ENCODE peak calls at places on chromosome 6, in seven cellular contexts. S, F, T, R, Y, W and L are unnamed samples.

GRCh38 chr6:137707590-137708360 is 159.3 kb upstream of the TNFAIP3 start:
- DNase-seq in S (no peak), F (peak; percentile 85), T (peak; percentile 99), R (peak; percentile 17), Y (peak; percentile 42), W (peak; percentile 91), L (no peak)

GRCh38 chr6:143449731-143450452 is 603 bp downstream of the ADAT2 start:
- DNase-seq in S (no peak), F (no peak), T (peak; percentile 54), R (peak; percentile 34), Y (no peak), W (peak; percentile 68), L (no peak)

GRCh38 chr6:3307436-3307835 is 48.7 kb downstream of the PSMG4 start:
- DNase-seq in S (no peak), F (peak; percentile 22), T (no peak), R (no peak), Y (no peak), W (no peak), L (no peak)

GRCh38 chr6:53960311-53960710 is 150.9 kb upstream of the MLIP start:
- DNase-seq in S (no peak), F (no peak), T (no peak), R (no peak), Y (no peak), W (no peak), L (no peak)

GRCh38 chr6:137240168-137240567 is 21.0 kb upstream of the IFNGR1 start:
- DNase-seq in S (no peak), F (peak; percentile 85), T (peak; percentile 35), R (no peak), Y (no peak), W (peak; percentile 92), L (no peak)

GRCh38 chr6:91130126-91130525 is 543.3 kb upstream of the MAP3K7 start:
- DNase-seq in S (no peak), F (no peak), T (no peak), R (no peak), Y (no peak), W (no peak), L (no peak)

GRCh38 chr6:78810146-78810545 is 57.2 kb upstream of the IRAK1BP1 start:
- DNase-seq in S (no peak), F (no peak), T (peak; percentile 21), R (peak; percentile 37), Y (no peak), W (peak; percentile 38), L (no peak)

GRCh38 chr6:141056945-141057635 is 1075.6 kb upstream of the GJE1 start:
- DNase-seq in S (no peak), F (no peak), T (no peak), R (no peak), Y (peak; percentile 73), W (peak; percentile 9), L (no peak)

GRCh38 chr6:84791233-84791632 is 26.8 kb upstream of the TBX18 start:
- DNase-seq in S (no peak), F (no peak), T (no peak), R (no peak), Y (no peak), W (peak; percentile 39), L (no peak)

GRCh38 chr6:39041072-39041471 is 7.5 kb upstream of the GLP1R start:
- DNase-seq in S (no peak), F (no peak), T (no peak), R (no peak), Y (no peak), W (no peak), L (no peak)

GRCh38 chr6:134640975-134641429 is 308.9 kb downstream of the ALDH8A1 start:
- DNase-seq in S (peak; percentile 87), F (peak; percentile 81), T (peak; percentile 79), R (peak; percentile 75), Y (peak; percentile 87), W (peak; percentile 91), L (no peak)

GRCh38 chr6:142696689-142697088 is 248.3 kb downstream of the HIVEP2 start:
- DNase-seq in S (no peak), F (no peak), T (no peak), R (no peak), Y (no peak), W (no peak), L (no peak)

GRCh38 chr6:5302995-5303622 is 41.8 kb downstream of the FARS2 start:
- DNase-seq in S (no peak), F (no peak), T (peak; percentile 73), R (peak; percentile 43), Y (no peak), W (no peak), L (no peak)
- TF ChIP-seq CTCF in S (peak; percentile 38), F (peak; percentile 16), T (peak; percentile 88), R (peak; percentile 43), Y (peak; percentile 66), W (no peak), L (peak; percentile 52)

GRCh38 chr6:110039996-110040383 is 61.9 kb downstream of the GPR6 start:
- DNase-seq in S (peak; percentile 75), F (no peak), T (no peak), R (peak; percentile 39), Y (peak; percentile 2), W (peak; percentile 68), L (no peak)
- TF ChIP-seq CTCF in S (peak; percentile 47), F (no peak), T (peak; percentile 27), R (no peak), Y (peak; percentile 63), W (peak; percentile 63), L (no peak)

GRCh38 chr6:20212392-20213111 is at the start of gene MBOAT1:
- DNase-seq in S (peak; percentile 96), F (peak; percentile 96), T (peak; percentile 38), R (peak; percentile 80), Y (peak; percentile 63), W (peak; percentile 97), L (peak; percentile 89)
- TF ChIP-seq CTCF in S (peak; percentile 29), F (no peak), T (peak; percentile 29), R (no peak), Y (peak; percentile 0), W (no peak), L (peak; percentile 41)

GRCh38 chr6:1423578-1423977 is 34.2 kb downstream of the FOXF2 start:
- DNase-seq in S (no peak), F (no peak), T (no peak), R (no peak), Y (no peak), W (no peak), L (peak; percentile 37)

GRCh38 chr6:1426416-1426815 is 37.0 kb downstream of the FOXF2 start:
- DNase-seq in S (no peak), F (no peak), T (no peak), R (no peak), Y (no peak), W (peak; percentile 37), L (no peak)

GRCh38 chr6:1422290-1422689 is 32.9 kb downstream of the FOXF2 start:
- DNase-seq in S (no peak), F (no peak), T (no peak), R (no peak), Y (no peak), W (no peak), L (peak; percentile 4)

GRCh38 chr6:1420382-1420781 is 31.0 kb downstream of the FOXF2 start:
- DNase-seq in S (no peak), F (no peak), T (no peak), R (no peak), Y (no peak), W (no peak), L (no peak)

DNA sequence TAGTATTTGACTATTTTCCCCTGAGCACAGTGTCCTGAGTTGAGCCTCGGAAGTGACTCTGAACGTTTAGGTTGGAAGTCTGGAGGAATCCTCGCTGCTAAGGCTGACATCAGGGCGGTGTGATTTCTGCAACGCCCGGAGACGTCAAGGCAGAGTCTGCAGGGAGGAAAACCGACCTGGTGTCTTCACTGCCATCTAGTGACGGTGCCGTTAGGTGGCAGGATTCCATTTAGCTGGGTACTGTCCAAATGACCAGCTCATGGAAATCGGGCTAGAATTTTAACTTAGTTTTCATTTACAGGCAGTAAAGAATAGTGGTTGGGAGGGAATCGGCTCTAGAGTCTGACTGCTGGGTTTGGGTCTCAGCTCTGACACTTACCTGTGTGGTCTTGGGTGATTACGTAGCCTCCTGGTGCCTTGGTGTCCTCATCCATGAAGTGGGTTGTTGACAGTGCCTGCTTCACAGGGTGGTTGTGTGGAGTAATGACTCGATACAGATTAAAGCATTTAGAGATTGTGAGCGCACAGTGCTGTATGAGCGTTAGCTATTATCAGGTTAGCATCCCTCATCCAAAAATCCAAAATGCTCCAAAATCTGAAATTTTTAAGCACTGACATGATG is 35.0 kb downstream of the FOXF2 start:
- DNase-seq in S (no peak), F (peak; percentile 75), T (peak; percentile 54), R (peak; percentile 68), Y (peak; percentile 8), W (peak; percentile 74), L (peak; percentile 60)
- TF ChIP-seq CTCF in S (peak; percentile 73), F (peak; percentile 40), T (peak; percentile 76), R (peak; percentile 44), Y (peak; percentile 81), W (peak; percentile 93), L (peak; percentile 73)

DNA sequence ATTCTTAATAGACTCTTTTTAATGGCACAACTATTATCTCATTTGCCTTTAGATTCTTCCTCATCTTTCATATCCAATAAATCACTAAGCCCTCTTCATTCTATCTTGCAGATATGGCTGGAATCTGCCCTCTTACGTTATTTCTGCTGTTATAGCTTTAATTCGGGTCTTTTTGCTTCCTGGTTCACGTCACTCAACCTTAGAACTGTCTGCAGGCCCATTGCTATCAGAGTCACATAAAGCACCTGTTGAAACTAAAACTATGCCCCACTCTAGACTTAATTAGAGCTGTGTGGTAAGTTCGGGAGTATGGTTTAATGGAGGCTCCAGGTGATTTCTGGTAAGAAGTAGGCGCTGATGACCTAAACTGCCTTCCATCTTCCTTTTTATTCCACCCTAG is 988 bp downstream of the QRSL1 start:
- DNase-seq in S (no peak), F (no peak), T (no peak), R (no peak), Y (no peak), W (peak; percentile 40), L (no peak)
- TF ChIP-seq CTCF in S (no peak), F (no peak), T (no peak), R (no peak), Y (no peak), W (no peak), L (no peak)